ENCODE peak calls at places on chromosomes 2 and 18, in five cellular contexts. X is psoas muscle; B is transverse colon; P is CD8-positive, alpha-beta memory T cell; H is body of pancreas. D is an unnamed sample.
A peak's percentile ranks its signal among the peaks of the same experiment; 100 is the strongest.

GRCh38 chr18:12059334-12060181 is 34.1 kb upstream of the ANKRD62 start:
- DNase-seq in B (no peak), H (no peak), X (no peak), P (no peak), D (peak; percentile 39)

GRCh38 chr2:202135111-202135874 is 62.2 kb downstream of the KIAA2012 start:
- DNase-seq in H (peak; percentile 64), X (peak; percentile 79), P (no peak), B (peak; percentile 75), D (peak; percentile 22)

GRCh38 chr18:41324020-41324791 is 630.8 kb upstream of the PIK3C3 start:
- DNase-seq in H (no peak), X (no peak), B (no peak), P (no peak), D (no peak)

GRCh38 chr18:39453882-39454281 is 1888.3 kb upstream of the CELF4 start:
- DNase-seq in H (peak; percentile 7), B (no peak), X (no peak), P (no peak), D (no peak)

GRCh38 chr2:152347076-152347475 is 12.1 kb downstream of the FMNL2 start:
- DNase-seq in X (no peak), P (no peak), H (no peak), B (no peak), D (no peak)

GRCh38 chr2:242020196-242021004 is 150.9 kb downstream of the RTP5 start:
- DNase-seq in H (peak; percentile 53), X (no peak), P (no peak), B (peak; percentile 30), D (no peak)

GRCh38 chr2:138016703-138017102 is 52.4 kb downstream of the HNMT start:
- DNase-seq in X (no peak), B (no peak), H (no peak), P (no peak), D (no peak)

GRCh38 chr2:148391324-148391723 is 253.2 kb upstream of the EPC2 start:
- DNase-seq in B (no peak), X (no peak), H (no peak), P (no peak), D (no peak)

GRCh38 chr2:158297606-158298005 is 158.9 kb downstream of the CCDC148 start:
- DNase-seq in H (no peak), X (no peak), P (no peak), B (no peak), D (no peak)

GRCh38 chr2:231189571-231190495 is 8.6 kb upstream of the ARMC9 start:
- DNase-seq in B (peak; percentile 16), X (peak; percentile 74), H (peak; percentile 38), P (no peak), D (peak; percentile 15)

GRCh38 chr2:237711458-237712150 is 84.2 kb downstream of the LRRFIP1 start:
- DNase-seq in P (no peak), B (no peak), X (no peak), H (no peak), D (peak; percentile 42)

GRCh38 chr2:191746809-191747208 is 68.9 kb downstream of the NABP1 start:
- DNase-seq in H (no peak), X (no peak), B (no peak), P (no peak), D (no peak)
- H3K4me3 ChIP-seq in H (no peak overlapping the region), X (no peak overlapping the region), B (no peak overlapping the region), P (no peak overlapping the region), D (no peak overlapping the region)

DNA sequence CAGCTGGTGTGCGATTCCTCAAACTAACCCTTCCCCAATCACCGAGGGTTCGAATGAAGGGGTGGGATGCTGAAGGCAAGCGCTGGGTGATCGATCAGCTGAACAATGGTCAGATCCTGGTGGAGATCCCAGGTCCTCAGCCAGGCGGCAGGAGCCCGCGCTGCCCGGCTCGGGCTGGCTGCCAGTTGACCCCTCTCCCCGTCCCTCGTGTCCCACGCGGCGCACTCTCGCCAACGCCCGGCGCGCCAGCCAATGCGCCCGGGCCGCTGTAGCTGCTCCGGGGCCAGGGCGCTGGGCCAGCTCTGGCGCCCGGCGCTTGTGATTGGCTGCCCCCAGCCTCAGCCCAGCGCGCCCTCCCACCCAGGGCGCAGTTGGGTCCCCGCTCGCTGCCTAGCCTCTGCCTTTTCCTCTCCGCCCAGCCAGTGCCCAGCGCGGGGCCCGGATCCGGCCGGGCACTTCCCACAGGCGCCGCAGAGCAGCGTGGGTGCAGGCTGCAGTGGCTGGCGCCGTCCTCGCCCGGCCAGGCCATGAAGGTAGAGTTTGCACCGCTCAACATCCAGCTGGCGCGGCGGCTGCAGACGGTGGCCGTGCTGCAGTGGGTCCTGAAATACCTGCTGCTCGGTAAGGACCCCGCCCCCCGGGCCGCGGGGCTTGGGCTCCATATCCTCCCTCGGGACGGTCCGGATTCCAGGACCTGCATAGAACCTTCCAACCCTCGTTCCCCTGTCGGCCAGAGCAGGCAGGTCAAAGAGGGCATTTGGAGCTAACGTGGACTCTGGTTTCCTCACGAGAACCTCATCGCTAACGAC is at the start of gene MOGAT1:
- DNase-seq in P (no peak), X (peak; percentile 43), H (peak; percentile 48), B (peak; percentile 34), D (peak; percentile 49)
- H3K4me3 ChIP-seq in P (no peak within 1 kb of the TSS), X (peak within 1 kb of the TSS; percentile 84), H (peak within 1 kb of the TSS; percentile 19), B (peak within 1 kb of the TSS; percentile 45), D (peak within 1 kb of the TSS; percentile 12)

DNA sequence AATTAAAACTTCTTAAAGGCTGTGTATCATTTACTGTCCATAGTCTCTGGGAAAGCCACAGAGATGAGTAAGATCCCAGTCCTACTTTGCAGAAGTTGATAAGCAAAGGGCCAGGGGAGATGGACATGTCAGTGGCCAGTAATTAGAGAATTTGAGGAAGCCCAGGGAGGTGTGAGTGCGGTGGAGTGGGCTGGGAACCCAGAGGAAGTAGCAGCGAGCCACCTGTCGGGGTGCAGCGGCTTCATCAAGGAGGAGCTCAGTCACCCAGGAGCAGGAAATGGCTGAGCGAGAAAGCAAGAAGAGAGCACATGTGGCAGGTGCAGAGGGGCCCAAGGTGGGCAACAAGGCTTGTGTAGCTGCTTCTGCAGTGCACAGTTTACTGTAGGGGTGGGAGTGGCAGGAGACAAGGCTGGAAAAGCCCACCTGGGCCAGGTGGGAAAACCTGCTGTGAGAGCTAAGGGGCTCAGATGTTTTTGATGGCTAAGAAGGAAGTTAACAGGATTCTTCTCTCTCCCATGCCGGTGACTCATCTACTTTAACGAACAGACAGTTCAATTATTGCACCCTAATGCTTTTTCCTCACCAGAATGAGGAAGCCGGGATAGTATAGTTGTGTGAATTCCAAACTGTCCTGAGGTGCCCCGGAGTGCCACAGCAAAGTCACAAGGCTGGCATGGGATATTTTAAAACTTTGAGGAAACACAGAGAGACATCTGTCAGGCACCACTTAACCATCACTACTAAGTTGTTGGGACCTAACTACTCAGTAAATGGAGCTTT is 34.8 kb upstream of the MGAT5 start:
- DNase-seq in B (peak; percentile 45), H (peak; percentile 49), X (no peak), P (peak; percentile 37), D (peak; percentile 90)
- H3K4me3 ChIP-seq in B (no peak overlapping the region), H (no peak overlapping the region), X (no peak overlapping the region), P (peak overlapping the region; percentile 29), D (no peak overlapping the region)

GRCh38 chr18:3294435-3295080 is 32.6 kb downstream of the MYL12B start:
- DNase-seq in B (no peak), X (no peak), P (no peak), H (peak; percentile 15), D (no peak)
- H3K4me3 ChIP-seq in B (no peak overlapping the region), X (no peak overlapping the region), P (no peak overlapping the region), H (no peak overlapping the region), D (no peak overlapping the region)

DNA sequence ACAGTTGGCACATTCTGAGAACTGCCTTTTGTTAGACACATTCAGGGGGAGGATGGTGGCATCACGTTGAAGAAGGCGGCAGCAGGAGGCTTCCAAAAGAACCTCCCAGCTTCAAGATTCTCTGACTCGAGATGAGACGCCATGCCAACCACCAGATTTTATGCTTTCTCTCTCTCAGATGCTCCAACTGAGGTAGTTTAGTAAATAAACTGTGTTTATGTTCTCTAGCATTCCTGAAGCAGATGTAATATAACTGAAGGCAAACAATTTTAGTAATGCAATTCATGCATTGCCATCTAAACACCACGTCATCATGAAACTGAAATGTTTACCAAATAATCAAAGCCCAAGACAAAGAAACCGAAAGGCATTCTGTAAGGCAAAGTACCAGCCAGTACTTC is 102.7 kb downstream of the BCL2 start:
- DNase-seq in X (no peak), H (no peak), P (peak; percentile 44), B (no peak), D (no peak)
- H3K4me3 ChIP-seq in X (no peak overlapping the region), H (no peak overlapping the region), P (peak overlapping the region; percentile 26), B (no peak overlapping the region), D (no peak overlapping the region)

GRCh38 chr2:135532581-135532980 is 1.3 kb downstream of the R3HDM1 start:
- DNase-seq in H (no peak), B (no peak), X (no peak), P (no peak), D (no peak)
- H3K4me3 ChIP-seq in H (no peak overlapping the region), B (no peak overlapping the region), X (peak overlapping the region; percentile 79), P (no peak overlapping the region), D (no peak overlapping the region)

GRCh38 chr2:174730530-174731018 is 33.7 kb downstream of the CHRNA1 start:
- DNase-seq in H (no peak), B (no peak), X (no peak), P (no peak), D (no peak)
- H3K4me3 ChIP-seq in H (no peak overlapping the region), B (peak overlapping the region; percentile 24), X (peak overlapping the region; percentile 59), P (peak overlapping the region; percentile 68), D (peak overlapping the region; percentile 38)

GRCh38 chr2:3302751-3303582 is 74.7 kb downstream of the EIPR1 start:
- DNase-seq in X (no peak), H (no peak), B (no peak), P (no peak), D (no peak)
- H3K4me3 ChIP-seq in X (peak overlapping the region; percentile 61), H (no peak overlapping the region), B (no peak overlapping the region), P (no peak overlapping the region), D (no peak overlapping the region)

GRCh38 chr2:136246086-136246669 is 128.2 kb upstream of the CXCR4 start:
- DNase-seq in X (peak; percentile 57), B (peak; percentile 37), H (peak; percentile 64), P (no peak), D (peak; percentile 68)
- H3K4me3 ChIP-seq in X (no peak overlapping the region), B (no peak overlapping the region), H (no peak overlapping the region), P (no peak overlapping the region), D (no peak overlapping the region)

DNA sequence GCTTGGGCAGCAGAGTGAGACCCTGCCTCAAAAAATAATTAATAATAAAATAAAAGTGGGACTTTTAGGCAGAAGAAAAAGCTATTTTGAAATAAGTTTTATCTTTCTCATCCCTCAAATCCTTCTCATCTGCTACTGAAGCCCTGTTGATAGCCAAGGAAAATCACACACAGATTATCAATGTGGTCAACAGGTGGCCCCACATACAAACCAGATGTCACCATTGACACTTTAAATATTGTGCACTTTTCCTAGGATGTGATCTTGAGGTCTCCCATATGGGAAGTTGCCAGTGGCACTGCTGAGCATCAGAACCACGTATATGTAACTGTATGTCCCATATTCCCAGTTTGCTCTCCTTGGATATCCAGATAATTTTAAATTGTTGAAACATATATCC is 64.6 kb downstream of the KCTD18 start:
- DNase-seq in B (no peak), H (no peak), X (no peak), P (no peak), D (no peak)
- H3K4me3 ChIP-seq in B (no peak overlapping the region), H (no peak overlapping the region), X (no peak overlapping the region), P (no peak overlapping the region), D (no peak overlapping the region)

D was measured in Peyer's patch.